ENCODE peak calls at places on chromosomes 4 and X, in ten cellular contexts. O is Calu3; H is astrocyte of the hippocampus; J is activated CD4-positive, alpha-beta T cell treated with anti-CD3 and anti-CD28 coated beads, Interleukin-2, amount 10 ng/mL, durations not matched to agents 7 days and 5 days; I is dorsolateral prefrontal cortex; P is esophagus squamous epithelium; M is iPS-NIHi11; U is NCI-H1930; K is HL-60; F is GM13976. S is an unnamed sample.

GRCh38 chrX:150202641-150203248 is 160.4 kb upstream of the MAMLD1 start:
- DNase-seq in O (no peak), H (no peak), J (no peak), I (no peak), P (no peak), M (no peak), U (no peak), K (peak; percentile 23), F (no peak), S (no peak)

GRCh38 chr4:160546201-160546600 is 1443.3 kb downstream of the RAPGEF2 start:
- DNase-seq in O (no peak), H (no peak), J (no peak), I (no peak), P (no peak), M (no peak), U (no peak), K (no peak), F (no peak), S (no peak)

GRCh38 chr4:157013656-157014055 is 42.1 kb upstream of the PDGFC start:
- DNase-seq in O (no peak), H (no peak), J (no peak), I (no peak), P (no peak), M (no peak), U (no peak), K (no peak), F (no peak), S (no peak)

GRCh38 chr4:8046925-8047541 is 107.4 kb upstream of the AFAP1 start:
- DNase-seq in O (no peak), H (no peak), J (no peak), I (peak; percentile 72), P (no peak), M (no peak), U (no peak), K (no peak), F (no peak), S (peak; percentile 40)

GRCh38 chr4:56410247-56410646 is 23.0 kb upstream of the AASDH start:
- DNase-seq in O (peak; percentile 62), H (peak; percentile 97), J (no peak), I (no peak), P (no peak), M (peak; percentile 76), U (peak; percentile 73), K (no peak), F (no peak), S (no peak)

GRCh38 chr4:146096374-146096773 is 79.1 kb upstream of the LSM6 start:
- DNase-seq in O (no peak), H (no peak), J (no peak), I (no peak), P (no peak), M (no peak), U (no peak), K (no peak), F (no peak), S (no peak)

GRCh38 chrX:93594780-93595179 is 78.6 kb downstream of the NAP1L3 start:
- DNase-seq in O (no peak), H (peak; percentile 3), J (no peak), I (no peak), P (no peak), M (no peak), U (no peak), K (no peak), F (no peak), S (no peak)

GRCh38 chrX:23993012-23993633 is 33.9 kb downstream of the KLHL15 start:
- DNase-seq in O (no peak), H (peak; percentile 8), J (no peak), I (no peak), P (no peak), M (no peak), U (no peak), K (no peak), F (no peak), S (no peak)

GRCh38 chr4:74715731-74716435 is 78.4 kb downstream of the BTC start:
- DNase-seq in O (no peak), H (peak; percentile 7), J (no peak), I (no peak), P (no peak), M (no peak), U (no peak), K (no peak), F (no peak), S (peak; percentile 56)

S was measured in RPMI8226.